ENCODE peak calls at places on chromosome X, in nine cellular contexts. One of them, this sample, is unnamed.

GRCh38 chrX:129653181-129653984 is 1.4 kb downstream of the APLN start:
- DNase-seq in omental fat pad: no peak
- DNase-seq in AG10803: no peak
- DNase-seq in endothelial cell: no peak
- DNase-seq in stomach: peak; percentile 47
- DNase-seq in lower lobe of right lung: no peak
- DNase-seq in AG09319: no peak
- DNase-seq in astrocyte: no peak
- DNase-seq in HFFc6: no peak
- DNase-seq in this sample: no peak

GRCh38 chrX:11899091-11899490 is 141.1 kb downstream of the MSL3 start:
- DNase-seq in omental fat pad: no peak
- DNase-seq in AG10803: peak; percentile 9
- DNase-seq in endothelial cell: no peak
- DNase-seq in stomach: no peak
- DNase-seq in lower lobe of right lung: no peak
- DNase-seq in AG09319: no peak
- DNase-seq in astrocyte: peak; percentile 67
- DNase-seq in HFFc6: no peak
- DNase-seq in this sample: no peak

GRCh38 chrX:39888730-39889129 is 209.0 kb downstream of the BCOR start:
- DNase-seq in omental fat pad: no peak
- DNase-seq in AG10803: no peak
- DNase-seq in endothelial cell: no peak
- DNase-seq in stomach: no peak
- DNase-seq in lower lobe of right lung: no peak
- DNase-seq in AG09319: no peak
- DNase-seq in astrocyte: no peak
- DNase-seq in HFFc6: no peak
- DNase-seq in this sample: no peak

GRCh38 chrX:58025979-58026378 is 115.7 kb upstream of the ZXDA start:
- DNase-seq in omental fat pad: no peak
- DNase-seq in AG10803: peak; percentile 23
- DNase-seq in endothelial cell: no peak
- DNase-seq in stomach: peak; percentile 33
- DNase-seq in lower lobe of right lung: no peak
- DNase-seq in AG09319: no peak
- DNase-seq in astrocyte: no peak
- DNase-seq in HFFc6: peak; percentile 5
- DNase-seq in this sample: no peak

GRCh38 chrX:50206753-50207152 is 2.2 kb downstream of the CCNB3 start:
- DNase-seq in omental fat pad: no peak
- DNase-seq in AG10803: no peak
- DNase-seq in endothelial cell: no peak
- DNase-seq in stomach: no peak
- DNase-seq in lower lobe of right lung: no peak
- DNase-seq in AG09319: no peak
- DNase-seq in astrocyte: no peak
- DNase-seq in HFFc6: no peak
- DNase-seq in this sample: no peak

GRCh38 chrX:51336584-51336983 is 4.0 kb downstream of the NUDT10 start:
- DNase-seq in omental fat pad: no peak
- DNase-seq in AG10803: peak; percentile 40
- DNase-seq in endothelial cell: peak; percentile 2
- DNase-seq in stomach: no peak
- DNase-seq in lower lobe of right lung: no peak
- DNase-seq in AG09319: peak; percentile 10
- DNase-seq in astrocyte: peak; percentile 27
- DNase-seq in HFFc6: peak; percentile 9
- DNase-seq in this sample: no peak

GRCh38 chrX:39017716-39018115 is 216.5 kb downstream of the MID1IP1 start:
- DNase-seq in omental fat pad: no peak
- DNase-seq in AG10803: no peak
- DNase-seq in endothelial cell: no peak
- DNase-seq in stomach: no peak
- DNase-seq in lower lobe of right lung: no peak
- DNase-seq in AG09319: no peak
- DNase-seq in astrocyte: no peak
- DNase-seq in HFFc6: no peak
- DNase-seq in this sample: no peak

GRCh38 chrX:143632625-143633387 is 3.1 kb downstream of the SLITRK4 start:
- DNase-seq in omental fat pad: no peak
- DNase-seq in AG10803: no peak
- DNase-seq in endothelial cell: no peak
- DNase-seq in stomach: no peak
- DNase-seq in lower lobe of right lung: no peak
- DNase-seq in AG09319: no peak
- DNase-seq in astrocyte: no peak
- DNase-seq in HFFc6: no peak
- DNase-seq in this sample: no peak

GRCh38 chrX:139932901-139933796 is at the start of gene ATP11C:
- DNase-seq in omental fat pad: peak; percentile 54
- DNase-seq in AG10803: peak; percentile 85
- DNase-seq in endothelial cell: peak; percentile 74
- DNase-seq in stomach: peak; percentile 81
- DNase-seq in lower lobe of right lung: peak; percentile 82
- DNase-seq in AG09319: peak; percentile 66
- DNase-seq in astrocyte: peak; percentile 67
- DNase-seq in HFFc6: peak; percentile 77
- DNase-seq in this sample: peak; percentile 56

GRCh38 chrX:146396409-146396808 is 413.2 kb upstream of the CXorf51B start:
- DNase-seq in omental fat pad: no peak
- DNase-seq in AG10803: no peak
- DNase-seq in endothelial cell: no peak
- DNase-seq in stomach: no peak
- DNase-seq in lower lobe of right lung: no peak
- DNase-seq in AG09319: no peak
- DNase-seq in astrocyte: no peak
- DNase-seq in HFFc6: no peak
- DNase-seq in this sample: no peak

GRCh38 chrX:106898462-106898861 is 4.7 kb downstream of the RIPPLY1 start:
- DNase-seq in omental fat pad: no peak
- DNase-seq in AG10803: peak; percentile 42
- DNase-seq in endothelial cell: peak; percentile 11
- DNase-seq in stomach: no peak
- DNase-seq in lower lobe of right lung: no peak
- DNase-seq in AG09319: no peak
- DNase-seq in astrocyte: peak; percentile 23
- DNase-seq in HFFc6: peak; percentile 44
- DNase-seq in this sample: no peak

GRCh38 chrX:154358829-154359228 is 15.6 kb downstream of the FLNA start:
- DNase-seq in omental fat pad: no peak
- DNase-seq in AG10803: no peak
- DNase-seq in endothelial cell: no peak
- DNase-seq in stomach: no peak
- DNase-seq in lower lobe of right lung: no peak
- DNase-seq in AG09319: no peak
- DNase-seq in astrocyte: no peak
- DNase-seq in HFFc6: no peak
- DNase-seq in this sample: no peak

GRCh38 chrX:155048997-155049619 is 21.8 kb downstream of the CMC4 start:
- DNase-seq in omental fat pad: no peak
- DNase-seq in AG10803: peak; percentile 58
- DNase-seq in endothelial cell: peak; percentile 66
- DNase-seq in stomach: peak; percentile 59
- DNase-seq in lower lobe of right lung: no peak
- DNase-seq in AG09319: no peak
- DNase-seq in astrocyte: no peak
- DNase-seq in HFFc6: peak; percentile 45
- DNase-seq in this sample: no peak

GRCh38 chrX:70960728-70961127 is 29.8 kb upstream of the SLC7A3 start:
- DNase-seq in omental fat pad: no peak
- DNase-seq in AG10803: no peak
- DNase-seq in endothelial cell: no peak
- DNase-seq in stomach: no peak
- DNase-seq in lower lobe of right lung: no peak
- DNase-seq in AG09319: no peak
- DNase-seq in astrocyte: no peak
- DNase-seq in HFFc6: no peak
- DNase-seq in this sample: no peak

GRCh38 chrX:38175140-38175539 is 45.5 kb downstream of the SRPX start:
- DNase-seq in omental fat pad: no peak
- DNase-seq in AG10803: no peak
- DNase-seq in endothelial cell: peak; percentile 28
- DNase-seq in stomach: peak; percentile 31
- DNase-seq in lower lobe of right lung: no peak
- DNase-seq in AG09319: no peak
- DNase-seq in astrocyte: peak; percentile 16
- DNase-seq in HFFc6: peak; percentile 13
- DNase-seq in this sample: peak; percentile 45

GRCh38 chrX:47200385-47201150 is 6.9 kb downstream of the UBA1 start:
- DNase-seq in omental fat pad: no peak
- DNase-seq in AG10803: peak; percentile 88
- DNase-seq in endothelial cell: no peak
- DNase-seq in stomach: no peak
- DNase-seq in lower lobe of right lung: no peak
- DNase-seq in AG09319: peak; percentile 73
- DNase-seq in astrocyte: peak; percentile 76
- DNase-seq in HFFc6: peak; percentile 33
- DNase-seq in this sample: no peak

GRCh38 chrX:56765816-56766553 is 36.9 kb downstream of the NBDY start:
- DNase-seq in omental fat pad: no peak
- DNase-seq in AG10803: peak; percentile 36
- DNase-seq in endothelial cell: no peak
- DNase-seq in stomach: peak; percentile 17
- DNase-seq in lower lobe of right lung: no peak
- DNase-seq in AG09319: no peak
- DNase-seq in astrocyte: no peak
- DNase-seq in HFFc6: no peak
- DNase-seq in this sample: no peak

GRCh38 chrX:30593435-30594200 is 16.1 kb upstream of the TASL start:
- DNase-seq in omental fat pad: no peak
- DNase-seq in AG10803: no peak
- DNase-seq in endothelial cell: no peak
- DNase-seq in stomach: no peak
- DNase-seq in lower lobe of right lung: no peak
- DNase-seq in AG09319: no peak
- DNase-seq in astrocyte: no peak
- DNase-seq in HFFc6: no peak
- DNase-seq in this sample: no peak

GRCh38 chrX:39152106-39152649 is 350.9 kb downstream of the MID1IP1 start:
- DNase-seq in omental fat pad: no peak
- DNase-seq in AG10803: no peak
- DNase-seq in endothelial cell: peak; percentile 68
- DNase-seq in stomach: peak; percentile 61
- DNase-seq in lower lobe of right lung: peak; percentile 59
- DNase-seq in AG09319: no peak
- DNase-seq in astrocyte: no peak
- DNase-seq in HFFc6: no peak
- DNase-seq in this sample: peak; percentile 70

GRCh38 chrX:107716045-107716684 is 59.4 kb downstream of the TSC22D3 start:
- DNase-seq in omental fat pad: no peak
- DNase-seq in AG10803: peak; percentile 23
- DNase-seq in endothelial cell: peak; percentile 33
- DNase-seq in stomach: no peak
- DNase-seq in lower lobe of right lung: peak; percentile 54
- DNase-seq in AG09319: no peak
- DNase-seq in astrocyte: peak; percentile 20
- DNase-seq in HFFc6: no peak
- DNase-seq in this sample: no peak

GRCh38 chrX:111100191-111100590 is 4.2 kb downstream of the PAK3 start:
- DNase-seq in omental fat pad: no peak
- DNase-seq in AG10803: peak; percentile 37
- DNase-seq in endothelial cell: peak; percentile 21
- DNase-seq in stomach: no peak
- DNase-seq in lower lobe of right lung: no peak
- DNase-seq in AG09319: no peak
- DNase-seq in astrocyte: no peak
- DNase-seq in HFFc6: peak; percentile 4
- DNase-seq in this sample: no peak
- TF ChIP-seq CTCF in omental fat pad: no peak
- TF ChIP-seq CTCF in AG10803: peak; percentile 56
- TF ChIP-seq CTCF in endothelial cell: no peak
- TF ChIP-seq CTCF in stomach: no peak
- TF ChIP-seq CTCF in lower lobe of right lung: peak; percentile 30
- TF ChIP-seq CTCF in AG09319: peak; percentile 47
- TF ChIP-seq CTCF in astrocyte: peak; percentile 24
- TF ChIP-seq CTCF in HFFc6: peak; percentile 65
- TF ChIP-seq CTCF in this sample: peak; percentile 52

GRCh38 chrX:79270401-79270800 is 96.7 kb downstream of the ITM2A start:
- DNase-seq in omental fat pad: no peak
- DNase-seq in AG10803: no peak
- DNase-seq in endothelial cell: peak; percentile 43
- DNase-seq in stomach: peak; percentile 31
- DNase-seq in lower lobe of right lung: peak; percentile 46
- DNase-seq in AG09319: no peak
- DNase-seq in astrocyte: no peak
- DNase-seq in HFFc6: no peak
- DNase-seq in this sample: no peak
- TF ChIP-seq CTCF in omental fat pad: no peak
- TF ChIP-seq CTCF in AG10803: no peak
- TF ChIP-seq CTCF in endothelial cell: no peak
- TF ChIP-seq CTCF in stomach: no peak
- TF ChIP-seq CTCF in lower lobe of right lung: peak; percentile 42
- TF ChIP-seq CTCF in AG09319: no peak
- TF ChIP-seq CTCF in astrocyte: no peak
- TF ChIP-seq CTCF in HFFc6: no peak
- TF ChIP-seq CTCF in this sample: no peak

GRCh38 chrX:45602151-45602550 is 401.5 kb upstream of the DIPK2B start:
- DNase-seq in omental fat pad: no peak
- DNase-seq in AG10803: peak; percentile 87
- DNase-seq in endothelial cell: no peak
- DNase-seq in stomach: no peak
- DNase-seq in lower lobe of right lung: no peak
- DNase-seq in AG09319: no peak
- DNase-seq in astrocyte: peak; percentile 65
- DNase-seq in HFFc6: peak; percentile 26
- DNase-seq in this sample: no peak
- TF ChIP-seq CTCF in omental fat pad: no peak
- TF ChIP-seq CTCF in AG10803: no peak
- TF ChIP-seq CTCF in endothelial cell: no peak
- TF ChIP-seq CTCF in stomach: no peak
- TF ChIP-seq CTCF in lower lobe of right lung: no peak
- TF ChIP-seq CTCF in AG09319: no peak
- TF ChIP-seq CTCF in astrocyte: no peak
- TF ChIP-seq CTCF in HFFc6: no peak
- TF ChIP-seq CTCF in this sample: no peak

DNA sequence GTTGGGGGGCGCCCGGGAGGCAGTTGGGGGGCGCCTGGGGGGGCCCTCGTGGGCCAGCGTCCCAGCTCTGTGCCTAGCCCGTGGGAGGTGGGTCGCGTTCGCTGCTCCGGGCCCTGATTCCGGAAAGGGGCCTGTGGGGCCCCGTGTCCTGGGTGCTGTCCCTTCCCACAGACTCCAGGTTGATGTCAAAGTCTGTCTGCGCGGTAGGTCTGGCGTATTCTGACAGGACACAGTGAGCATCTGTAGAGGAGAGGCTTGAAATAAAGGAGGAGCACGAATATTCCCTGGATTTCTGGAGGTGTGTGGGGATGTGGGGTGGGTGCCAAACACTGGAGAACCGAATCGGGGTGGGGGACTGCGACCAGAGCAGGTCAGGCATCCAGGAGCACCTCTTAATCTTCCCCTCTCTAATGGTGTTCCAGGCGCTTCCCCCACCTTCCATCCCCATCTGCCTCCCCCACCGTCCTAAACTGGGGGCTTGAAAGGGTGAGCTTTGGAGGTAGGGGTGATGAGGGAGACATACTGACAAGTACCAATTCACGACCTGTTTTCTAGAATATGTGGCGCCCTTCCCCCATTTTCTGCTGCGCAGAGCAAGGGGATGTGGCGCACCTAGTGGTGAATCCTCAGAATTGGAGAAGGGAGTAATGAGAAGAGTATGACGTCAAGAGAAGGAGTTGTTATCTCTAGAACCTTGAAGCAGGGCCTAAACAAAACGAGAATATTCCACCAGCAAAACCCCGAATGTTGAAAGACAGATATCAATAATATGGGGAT is 873 bp downstream of the GPRASP1 start:
- DNase-seq in omental fat pad: no peak
- DNase-seq in AG10803: peak; percentile 33
- DNase-seq in endothelial cell: peak; percentile 20
- DNase-seq in stomach: no peak
- DNase-seq in lower lobe of right lung: no peak
- DNase-seq in AG09319: no peak
- DNase-seq in astrocyte: no peak
- DNase-seq in HFFc6: peak; percentile 23
- DNase-seq in this sample: no peak
- TF ChIP-seq CTCF in omental fat pad: no peak
- TF ChIP-seq CTCF in AG10803: peak; percentile 56
- TF ChIP-seq CTCF in endothelial cell: no peak
- TF ChIP-seq CTCF in stomach: no peak
- TF ChIP-seq CTCF in lower lobe of right lung: peak; percentile 40
- TF ChIP-seq CTCF in AG09319: peak; percentile 53
- TF ChIP-seq CTCF in astrocyte: peak; percentile 51
- TF ChIP-seq CTCF in HFFc6: peak; percentile 73
- TF ChIP-seq CTCF in this sample: peak; percentile 17